ENCODE peak calls at places on chromosomes 11 and 22, in nine cellular contexts. One of them, this sample, is unnamed.

GRCh38 chr11:8235925-8236324 is 27.8 kb downstream of the LMO1 start:
- DNase-seq in heart left ventricle: no peak
- DNase-seq in upper lobe of right lung: no peak
- DNase-seq in neural progenitor cell: no peak
- DNase-seq in fibroblast of lung: no peak
- DNase-seq in nephron progenitor cell: no peak
- DNase-seq in GM12865: no peak
- DNase-seq in astrocyte: no peak
- DNase-seq in foreskin keratinocyte: no peak
- DNase-seq in this sample: no peak

GRCh38 chr11:5596611-5597201 is at the start of gene TRIM6:
- DNase-seq in GM12865: peak; percentile 56
- DNase-seq in astrocyte: peak; percentile 49
- DNase-seq in neural progenitor cell: peak; percentile 79
- DNase-seq in heart left ventricle: peak; percentile 61
- DNase-seq in upper lobe of right lung: peak; percentile 82
- DNase-seq in nephron progenitor cell: peak; percentile 68
- DNase-seq in foreskin keratinocyte: peak; percentile 18
- DNase-seq in fibroblast of lung: peak; percentile 64
- DNase-seq in this sample: peak; percentile 38

GRCh38 chr11:12723410-12724297 is 49.4 kb downstream of the TEAD1 start:
- DNase-seq in nephron progenitor cell: no peak
- DNase-seq in foreskin keratinocyte: peak; percentile 94
- DNase-seq in heart left ventricle: no peak
- DNase-seq in fibroblast of lung: peak; percentile 70
- DNase-seq in neural progenitor cell: no peak
- DNase-seq in GM12865: no peak
- DNase-seq in upper lobe of right lung: no peak
- DNase-seq in astrocyte: peak; percentile 60
- DNase-seq in this sample: peak; percentile 15

GRCh38 chr11:77525455-77526091 is 51.7 kb upstream of the PAK1 start:
- DNase-seq in fibroblast of lung: no peak
- DNase-seq in heart left ventricle: no peak
- DNase-seq in foreskin keratinocyte: no peak
- DNase-seq in astrocyte: no peak
- DNase-seq in upper lobe of right lung: no peak
- DNase-seq in nephron progenitor cell: no peak
- DNase-seq in GM12865: no peak
- DNase-seq in neural progenitor cell: no peak
- DNase-seq in this sample: no peak

GRCh38 chr11:4607111-4607510 is 920 bp downstream of the TRIM68 start:
- DNase-seq in foreskin keratinocyte: no peak
- DNase-seq in fibroblast of lung: peak; percentile 23
- DNase-seq in nephron progenitor cell: no peak
- DNase-seq in heart left ventricle: no peak
- DNase-seq in GM12865: no peak
- DNase-seq in astrocyte: peak; percentile 20
- DNase-seq in upper lobe of right lung: no peak
- DNase-seq in neural progenitor cell: no peak
- DNase-seq in this sample: peak; percentile 27

GRCh38 chr11:14422814-14423182 is 63.8 kb upstream of the RRAS2 start:
- DNase-seq in astrocyte: no peak
- DNase-seq in fibroblast of lung: no peak
- DNase-seq in foreskin keratinocyte: no peak
- DNase-seq in nephron progenitor cell: no peak
- DNase-seq in neural progenitor cell: no peak
- DNase-seq in upper lobe of right lung: no peak
- DNase-seq in GM12865: no peak
- DNase-seq in heart left ventricle: no peak
- DNase-seq in this sample: no peak

GRCh38 chr11:35593143-35593542 is 25.1 kb upstream of the FJX1 start:
- DNase-seq in upper lobe of right lung: no peak
- DNase-seq in neural progenitor cell: no peak
- DNase-seq in nephron progenitor cell: no peak
- DNase-seq in fibroblast of lung: peak; percentile 94
- DNase-seq in astrocyte: peak; percentile 94
- DNase-seq in foreskin keratinocyte: peak; percentile 81
- DNase-seq in heart left ventricle: no peak
- DNase-seq in GM12865: peak; percentile 13
- DNase-seq in this sample: peak; percentile 98

GRCh38 chr11:115724709-115725108 is 220.5 kb upstream of the CADM1 start:
- DNase-seq in GM12865: no peak
- DNase-seq in nephron progenitor cell: no peak
- DNase-seq in fibroblast of lung: peak; percentile 83
- DNase-seq in astrocyte: peak; percentile 72
- DNase-seq in foreskin keratinocyte: peak; percentile 92
- DNase-seq in neural progenitor cell: no peak
- DNase-seq in heart left ventricle: no peak
- DNase-seq in upper lobe of right lung: no peak
- DNase-seq in this sample: no peak

GRCh38 chr22:50507421-50507990 is at the start of gene LMF2:
- DNase-seq in upper lobe of right lung: peak; percentile 97
- DNase-seq in fibroblast of lung: no peak
- DNase-seq in heart left ventricle: peak; percentile 93
- DNase-seq in astrocyte: no peak
- DNase-seq in nephron progenitor cell: peak; percentile 96
- DNase-seq in GM12865: no peak
- DNase-seq in foreskin keratinocyte: no peak
- DNase-seq in neural progenitor cell: no peak
- DNase-seq in this sample: no peak

GRCh38 chr11:32594272-32594671 is 10.6 kb downstream of the EIF3M start:
- DNase-seq in upper lobe of right lung: no peak
- DNase-seq in neural progenitor cell: no peak
- DNase-seq in heart left ventricle: no peak
- DNase-seq in foreskin keratinocyte: no peak
- DNase-seq in GM12865: no peak
- DNase-seq in fibroblast of lung: no peak
- DNase-seq in nephron progenitor cell: no peak
- DNase-seq in astrocyte: no peak
- DNase-seq in this sample: no peak

GRCh38 chr11:63896071-63896470 is 20.9 kb downstream of the RCOR2 start:
- DNase-seq in nephron progenitor cell: no peak
- DNase-seq in neural progenitor cell: no peak
- DNase-seq in GM12865: no peak
- DNase-seq in astrocyte: no peak
- DNase-seq in heart left ventricle: no peak
- DNase-seq in fibroblast of lung: no peak
- DNase-seq in foreskin keratinocyte: no peak
- DNase-seq in upper lobe of right lung: no peak
- DNase-seq in this sample: no peak

GRCh38 chr11:33835143-33835878 is 56.6 kb downstream of the LMO2 start:
- DNase-seq in fibroblast of lung: peak; percentile 80
- DNase-seq in GM12865: peak; percentile 51
- DNase-seq in upper lobe of right lung: no peak
- DNase-seq in neural progenitor cell: no peak
- DNase-seq in heart left ventricle: no peak
- DNase-seq in foreskin keratinocyte: peak; percentile 80
- DNase-seq in astrocyte: peak; percentile 74
- DNase-seq in nephron progenitor cell: no peak
- DNase-seq in this sample: peak; percentile 76

GRCh38 chr11:67044496-67044895 is 12.2 kb upstream of the RHOD start:
- DNase-seq in nephron progenitor cell: no peak
- DNase-seq in fibroblast of lung: peak; percentile 50
- DNase-seq in astrocyte: peak; percentile 41
- DNase-seq in heart left ventricle: no peak
- DNase-seq in foreskin keratinocyte: no peak
- DNase-seq in neural progenitor cell: no peak
- DNase-seq in upper lobe of right lung: no peak
- DNase-seq in GM12865: no peak
- DNase-seq in this sample: no peak

GRCh38 chr11:125132586-125132985 is 21.2 kb upstream of the TMEM218 start:
- DNase-seq in GM12865: no peak
- DNase-seq in heart left ventricle: no peak
- DNase-seq in nephron progenitor cell: no peak
- DNase-seq in astrocyte: no peak
- DNase-seq in foreskin keratinocyte: no peak
- DNase-seq in neural progenitor cell: no peak
- DNase-seq in fibroblast of lung: no peak
- DNase-seq in upper lobe of right lung: no peak
- DNase-seq in this sample: no peak

GRCh38 chr11:95134491-95134890 is 44.8 kb downstream of the ENDOD1 start:
- DNase-seq in astrocyte: peak; percentile 80
- DNase-seq in upper lobe of right lung: no peak
- DNase-seq in neural progenitor cell: no peak
- DNase-seq in heart left ventricle: peak; percentile 34
- DNase-seq in fibroblast of lung: peak; percentile 85
- DNase-seq in GM12865: no peak
- DNase-seq in nephron progenitor cell: no peak
- DNase-seq in foreskin keratinocyte: peak; percentile 99
- DNase-seq in this sample: peak; percentile 55

DNA sequence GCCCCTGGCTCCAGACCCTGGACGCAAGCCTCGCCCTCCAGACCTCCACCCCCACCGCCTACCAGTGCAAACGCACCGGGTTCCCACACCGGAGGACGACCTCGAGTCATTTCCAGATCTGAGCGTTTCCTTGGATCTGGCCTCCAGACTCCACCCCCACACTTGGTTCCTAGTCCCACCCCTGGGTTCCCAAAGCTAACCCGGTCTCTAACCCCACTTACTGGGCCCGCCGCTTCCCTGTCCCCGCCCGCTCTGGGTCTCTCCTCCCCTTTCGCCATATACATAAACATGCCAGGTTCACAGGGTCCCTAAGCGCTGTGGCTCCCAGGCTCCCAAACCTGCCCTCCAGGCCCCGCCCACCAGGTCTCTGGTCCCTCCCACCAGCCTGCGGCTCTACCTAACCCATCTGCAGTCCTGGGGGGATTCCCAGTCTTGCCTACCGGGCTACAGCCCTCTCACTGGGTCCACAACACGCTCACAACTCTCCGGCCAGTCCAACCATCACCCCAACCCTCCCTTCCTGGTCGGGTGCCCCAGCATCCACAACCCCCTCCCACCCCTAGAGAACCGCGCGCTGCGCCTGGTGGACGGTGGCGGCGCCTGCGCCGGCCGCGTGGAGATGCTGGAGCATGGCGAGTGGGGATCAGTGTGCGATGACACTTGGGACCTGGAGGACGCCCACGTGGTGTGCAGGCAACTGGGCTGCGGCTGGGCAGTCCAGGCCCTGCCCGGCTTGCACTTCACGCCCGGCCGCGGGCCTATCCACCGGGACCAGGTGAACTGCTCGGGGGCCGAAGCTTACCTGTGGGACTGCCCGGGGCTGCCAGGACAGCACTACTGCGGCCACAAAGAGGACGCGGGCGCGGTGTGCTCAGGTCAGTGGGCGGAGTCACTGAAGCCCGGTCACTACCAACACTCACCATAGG is 36.8 kb downstream of the CD6 start:
- DNase-seq in foreskin keratinocyte: no peak
- DNase-seq in neural progenitor cell: peak; percentile 67
- DNase-seq in astrocyte: no peak
- DNase-seq in GM12865: no peak
- DNase-seq in fibroblast of lung: no peak
- DNase-seq in upper lobe of right lung: no peak
- DNase-seq in nephron progenitor cell: peak; percentile 73
- DNase-seq in heart left ventricle: no peak
- DNase-seq in this sample: no peak
- TF ChIP-seq CTCF in foreskin keratinocyte: no peak
- TF ChIP-seq CTCF in neural progenitor cell: no peak
- TF ChIP-seq CTCF in astrocyte: no peak
- TF ChIP-seq CTCF in GM12865: no peak
- TF ChIP-seq CTCF in fibroblast of lung: no peak
- TF ChIP-seq CTCF in upper lobe of right lung: no peak
- TF ChIP-seq CTCF in nephron progenitor cell: no peak
- TF ChIP-seq CTCF in heart left ventricle: no peak
- TF ChIP-seq CTCF in this sample: no peak

GRCh38 chr11:113372317-113372716 is 15.3 kb upstream of the ANKK1 start:
- DNase-seq in astrocyte: no peak
- DNase-seq in heart left ventricle: no peak
- DNase-seq in fibroblast of lung: no peak
- DNase-seq in nephron progenitor cell: no peak
- DNase-seq in GM12865: no peak
- DNase-seq in neural progenitor cell: no peak
- DNase-seq in foreskin keratinocyte: peak; percentile 34
- DNase-seq in upper lobe of right lung: no peak
- DNase-seq in this sample: peak; percentile 13
- TF ChIP-seq CTCF in astrocyte: peak; percentile 7
- TF ChIP-seq CTCF in heart left ventricle: no peak
- TF ChIP-seq CTCF in fibroblast of lung: peak; percentile 28
- TF ChIP-seq CTCF in nephron progenitor cell: no peak
- TF ChIP-seq CTCF in GM12865: no peak
- TF ChIP-seq CTCF in neural progenitor cell: peak; percentile 22
- TF ChIP-seq CTCF in foreskin keratinocyte: peak; percentile 57
- TF ChIP-seq CTCF in upper lobe of right lung: no peak
- TF ChIP-seq CTCF in this sample: peak; percentile 30

GRCh38 chr11:102974552-102975280 is 19.2 kb upstream of the MMP13 start:
- DNase-seq in fibroblast of lung: peak; percentile 92
- DNase-seq in GM12865: no peak
- DNase-seq in neural progenitor cell: no peak
- DNase-seq in astrocyte: peak; percentile 89
- DNase-seq in nephron progenitor cell: no peak
- DNase-seq in foreskin keratinocyte: peak; percentile 85
- DNase-seq in heart left ventricle: no peak
- DNase-seq in upper lobe of right lung: no peak
- DNase-seq in this sample: peak; percentile 81

GRCh38 chr11:102966011-102966410 is 10.5 kb upstream of the MMP13 start:
- DNase-seq in foreskin keratinocyte: no peak
- DNase-seq in nephron progenitor cell: no peak
- DNase-seq in heart left ventricle: no peak
- DNase-seq in upper lobe of right lung: no peak
- DNase-seq in GM12865: no peak
- DNase-seq in neural progenitor cell: no peak
- DNase-seq in fibroblast of lung: peak; percentile 20
- DNase-seq in astrocyte: no peak
- DNase-seq in this sample: no peak

GRCh38 chr11:102967497-102967896 is 12.0 kb upstream of the MMP13 start:
- DNase-seq in nephron progenitor cell: no peak
- DNase-seq in upper lobe of right lung: no peak
- DNase-seq in foreskin keratinocyte: no peak
- DNase-seq in GM12865: no peak
- DNase-seq in fibroblast of lung: no peak
- DNase-seq in neural progenitor cell: no peak
- DNase-seq in astrocyte: no peak
- DNase-seq in heart left ventricle: no peak
- DNase-seq in this sample: no peak

DNA sequence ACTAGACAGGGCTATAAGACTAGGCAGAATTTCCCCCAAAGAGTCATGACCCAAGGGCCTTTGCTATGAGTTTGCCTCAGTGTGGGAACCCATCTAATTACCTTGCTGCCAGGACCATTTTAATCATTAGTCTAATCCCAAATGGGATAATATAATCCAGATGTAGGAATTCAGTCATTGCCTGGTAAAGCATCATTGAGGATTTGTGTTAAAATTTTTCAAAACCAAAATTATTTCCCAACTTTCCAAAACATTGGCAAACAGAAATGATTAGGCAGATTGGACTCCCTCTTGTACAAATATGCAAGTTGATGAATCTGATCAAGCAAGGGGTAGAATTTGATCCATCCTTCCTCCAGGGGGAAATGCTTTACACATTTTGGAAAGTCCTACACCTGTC is 16.2 kb upstream of the MMP13 start:
- DNase-seq in GM12865: no peak
- DNase-seq in fibroblast of lung: peak; percentile 62
- DNase-seq in foreskin keratinocyte: no peak
- DNase-seq in nephron progenitor cell: no peak
- DNase-seq in upper lobe of right lung: no peak
- DNase-seq in neural progenitor cell: no peak
- DNase-seq in heart left ventricle: no peak
- DNase-seq in astrocyte: peak; percentile 64
- DNase-seq in this sample: peak; percentile 76
- TF ChIP-seq CTCF in GM12865: no peak
- TF ChIP-seq CTCF in fibroblast of lung: no peak
- TF ChIP-seq CTCF in foreskin keratinocyte: no peak
- TF ChIP-seq CTCF in nephron progenitor cell: no peak
- TF ChIP-seq CTCF in upper lobe of right lung: no peak
- TF ChIP-seq CTCF in neural progenitor cell: no peak
- TF ChIP-seq CTCF in heart left ventricle: no peak
- TF ChIP-seq CTCF in astrocyte: no peak
- TF ChIP-seq CTCF in this sample: no peak

GRCh38 chr11:17601206-17602075 is 54.4 kb downstream of the OTOG start:
- DNase-seq in astrocyte: no peak
- DNase-seq in upper lobe of right lung: no peak
- DNase-seq in foreskin keratinocyte: no peak
- DNase-seq in heart left ventricle: no peak
- DNase-seq in neural progenitor cell: peak; percentile 46
- DNase-seq in GM12865: no peak
- DNase-seq in fibroblast of lung: peak; percentile 1
- DNase-seq in nephron progenitor cell: peak; percentile 60
- DNase-seq in this sample: no peak
- TF ChIP-seq CTCF in astrocyte: no peak
- TF ChIP-seq CTCF in upper lobe of right lung: no peak
- TF ChIP-seq CTCF in foreskin keratinocyte: no peak
- TF ChIP-seq CTCF in heart left ventricle: no peak
- TF ChIP-seq CTCF in neural progenitor cell: peak; percentile 23
- TF ChIP-seq CTCF in GM12865: no peak
- TF ChIP-seq CTCF in fibroblast of lung: no peak
- TF ChIP-seq CTCF in nephron progenitor cell: no peak
- TF ChIP-seq CTCF in this sample: no peak